ENCODE peak calls at places on chromosomes 4 and X, in four cellular contexts. P, A, W and T are unnamed samples. For H3K27me3, the result is how much of the 10 kb centered on the place peaks cover.

GRCh38 chrX:44842555-44843317 is 1.1 kb upstream of the DUSP21 start:
- DNase-seq in A (no peak), W (no peak), P (no peak), T (no peak)

GRCh38 chr4:144709793-144710525 is 64.0 kb downstream of the HHIP start:
- DNase-seq in P (no peak), W (no peak), A (no peak), T (no peak)

GRCh38 chr4:47373174-47373573 is 90.3 kb downstream of the COMMD8 start:
- DNase-seq in A (no peak), P (no peak), W (no peak), T (no peak)

GRCh38 chrX:19697416-19697815 is 182.1 kb upstream of the MAP3K15 start:
- DNase-seq in W (no peak), P (no peak), A (no peak), T (no peak)

GRCh38 chrX:84186603-84187358 is 1.2 kb downstream of the RPS6KA6 start:
- DNase-seq in P (peak), W (no peak), A (no peak), T (no peak)

GRCh38 chrX:153635388-153635787 is 11.6 kb upstream of the DUSP9 start:
- DNase-seq in W (no peak), P (no peak), A (no peak), T (no peak)

GRCh38 chrX:39809326-39809725 is 288.4 kb downstream of the BCOR start:
- DNase-seq in A (no peak), P (no peak), W (no peak), T (no peak)

GRCh38 chr4:3854661-3855060 is 88.5 kb downstream of the ADRA2C start:
- DNase-seq in W (no peak), A (no peak), P (no peak), T (no peak)

GRCh38 chr4:168503652-168504362 is 7.0 kb downstream of the PALLD start:
- DNase-seq in W (no peak), P (no peak), A (no peak), T (no peak)

GRCh38 chrX:138020941-138021340 is 455.0 kb downstream of the ZIC3 start:
- DNase-seq in P (no peak), W (no peak), A (no peak), T (no peak)
- H3K4me3 ChIP-seq in P (no peak), W (no peak), A (no peak), T (no peak)

GRCh38 chr4:74671074-74671698 is 123.1 kb downstream of the BTC start:
- DNase-seq in A (no peak), W (peak), P (peak), T (peak)
- TF ChIP-seq CTCF in A (no peak), W (peak), P (peak), T (peak)

DNA sequence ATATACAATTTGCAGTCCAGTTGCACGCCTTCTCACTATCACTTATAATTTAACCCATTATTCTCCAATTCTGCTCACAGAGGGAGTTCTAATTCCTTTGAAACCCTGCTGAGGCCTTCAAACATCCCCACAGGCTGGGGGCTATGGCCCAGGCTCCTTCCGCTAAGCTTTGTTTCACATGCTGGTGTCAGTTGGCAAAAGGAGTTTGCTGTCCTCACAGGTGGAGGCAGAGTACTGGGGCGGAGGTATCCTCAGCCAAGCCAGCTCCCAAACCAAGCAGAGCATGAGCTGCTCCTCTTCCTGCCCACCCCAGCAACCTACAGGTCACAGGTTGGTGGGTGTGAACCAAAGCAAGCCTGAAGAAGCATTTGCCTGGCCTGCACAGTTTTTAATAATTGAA is 21.5 kb downstream of the BTC start:
- DNase-seq in A (no peak), W (no peak), P (peak), T (no peak)
- H3K27me3 ChIP-seq in A (under half), W (under half), P (under half), T (under half)

GRCh38 chrX:149205937-149206336 is 299.2 kb downstream of the IDS start:
- DNase-seq in W (no peak), A (no peak), P (no peak), T (no peak)

GRCh38 chrX:149208285-149208684 is 296.8 kb downstream of the IDS start:
- DNase-seq in A (no peak), P (no peak), W (no peak), T (no peak)

GRCh38 chrX:149207518-149207917 is 297.6 kb downstream of the IDS start:
- DNase-seq in W (no peak), A (no peak), P (no peak), T (no peak)
- H3K4me3 ChIP-seq in W (no peak), A (no peak), P (no peak), T (no peak)

DNA sequence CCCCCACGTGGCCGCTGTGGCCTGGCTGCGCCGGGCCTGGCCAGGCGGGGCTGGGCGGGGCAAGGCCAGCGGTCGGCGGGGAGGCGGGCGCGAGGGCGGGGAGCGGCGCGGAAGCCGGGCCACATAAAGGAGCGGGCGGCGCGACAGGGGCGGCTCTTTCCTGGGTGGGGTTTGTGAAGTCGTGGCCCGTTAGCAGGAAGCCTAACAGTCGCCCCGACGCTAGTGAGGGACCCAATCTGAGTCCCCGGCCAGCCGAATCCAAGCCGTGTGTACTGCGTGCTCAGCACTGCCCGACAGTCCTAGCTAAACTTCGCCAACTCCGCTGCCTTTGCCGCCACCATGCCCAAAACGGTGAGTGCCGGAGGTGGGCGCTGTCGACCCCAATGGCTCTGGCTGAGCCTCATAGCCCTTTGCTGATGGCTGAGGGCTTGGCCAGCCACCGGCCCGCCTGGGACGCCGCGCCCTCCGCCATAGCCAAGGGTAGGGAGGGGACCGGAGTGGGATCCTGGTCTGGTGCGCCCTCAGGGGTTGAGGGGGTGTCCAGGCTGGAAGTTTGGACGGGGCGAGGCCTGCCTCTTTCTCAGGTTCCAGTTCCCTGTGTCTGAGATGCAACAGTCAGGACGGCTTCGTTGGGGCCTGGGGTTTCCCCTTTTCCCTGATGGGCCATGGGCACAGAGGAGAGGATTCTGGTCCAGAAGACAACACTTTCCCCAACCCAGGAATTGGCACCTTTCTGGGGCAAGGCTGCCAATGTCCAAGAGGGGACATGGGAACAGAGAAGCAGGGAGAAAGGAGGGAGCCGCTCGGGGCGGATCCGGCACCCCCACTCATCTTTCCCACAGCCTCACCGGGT is at the start of gene MSN:
- DNase-seq in P (peak), W (no peak), A (no peak), T (peak)
- TF ChIP-seq CTCF in P (peak), W (no peak), A (no peak), T (no peak)